ENCODE peak calls at places on chromosome 7, in five cellular contexts. C, I, P, N and U are unnamed samples.

GRCh38 chr7:20193242-20193777 is 23.9 kb downstream of the MACC1 start:
- DNase-seq in P (peak), N (peak), I (no peak), C (no peak), U (no peak)

GRCh38 chr7:29810813-29811482 is 4.6 kb downstream of the WIPF3 start:
- DNase-seq in C (no peak), P (no peak), I (no peak), N (no peak), U (no peak)

GRCh38 chr7:111113263-111114017 is 22.5 kb downstream of the LRRN3 start:
- DNase-seq in N (peak), C (no peak), P (peak), I (peak), U (no peak)

GRCh38 chr7:142833174-142834027 is 21.5 kb upstream of the EPHB6 start:
- DNase-seq in I (no peak), P (peak), C (no peak), N (no peak), U (no peak)

GRCh38 chr7:5702876-5703571 is 78.4 kb downstream of the RNF216 start:
- DNase-seq in I (peak), N (no peak), P (no peak), C (no peak), U (no peak)

GRCh38 chr7:44145969-44146897 is 5.1 kb upstream of the MYL7 start:
- DNase-seq in P (peak), N (peak), C (peak), I (no peak), U (peak)

GRCh38 chr7:138713191-138713590 is 12.0 kb upstream of the SVOPL start:
- DNase-seq in P (peak), N (no peak), I (no peak), C (no peak), U (no peak)

GRCh38 chr7:134448359-134449229 is 10.3 kb downstream of the AKR1B1 start:
- DNase-seq in I (peak), C (no peak), P (no peak), N (peak), U (no peak)

GRCh38 chr7:76244781-76245391 is 43.2 kb downstream of the SRRM3 start:
- DNase-seq in I (no peak), P (no peak), N (no peak), C (no peak), U (no peak)

GRCh38 chr7:33578166-33578565 is 327.2 kb upstream of the BMPER start:
- DNase-seq in P (no peak), N (no peak), I (no peak), C (no peak), U (no peak)

GRCh38 chr7:93178213-93178612 is 30.0 kb upstream of the SAMD9L start:
- DNase-seq in C (no peak), P (no peak), I (no peak), N (peak), U (no peak)

GRCh38 chr7:142440219-142441073 is 182.6 kb upstream of the PRSS58 start:
- DNase-seq in P (no peak), N (peak), C (no peak), I (peak), U (no peak)

GRCh38 chr7:141660259-141660658 is 41.7 kb downstream of the DENND11 start:
- DNase-seq in I (no peak), P (no peak), N (no peak), C (no peak), U (no peak)

GRCh38 chr7:12403287-12404181 is at the start of gene VWDE:
- DNase-seq in N (peak), C (peak), P (peak), I (no peak), U (peak)

GRCh38 chr7:116809636-116810266 is 52.6 kb upstream of the CAPZA2 start:
- DNase-seq in N (peak), I (peak), P (peak), C (no peak), U (no peak)

GRCh38 chr7:111953611-111954010 is 252.6 kb downstream of the DOCK4 start:
- DNase-seq in C (no peak), N (peak), I (peak), P (peak), U (no peak)

GRCh38 chr7:23969443-23969842 is 259.4 kb downstream of the STK31 start:
- DNase-seq in N (no peak), P (no peak), C (no peak), I (no peak), U (no peak)

GRCh38 chr7:42611529-42611928 is 300.3 kb downstream of the C7orf25 start:
- DNase-seq in P (no peak), C (no peak), N (no peak), I (no peak), U (no peak)

GRCh38 chr7:91233201-91233600 is 31.0 kb upstream of the FZD1 start:
- DNase-seq in P (no peak), N (no peak), C (no peak), I (no peak), U (no peak)

GRCh38 chr7:49718755-49719154 is 54.7 kb upstream of the VWC2 start:
- DNase-seq in N (no peak), C (no peak), I (no peak), P (no peak), U (no peak)

GRCh38 chr7:44107116-44107960 is 3.2 kb downstream of the AEBP1 start:
- DNase-seq in C (no peak), N (no peak), I (no peak), P (no peak), U (no peak)

GRCh38 chr7:5779108-5779507 is 2.4 kb downstream of the RNF216 start:
- DNase-seq in I (no peak), C (no peak), P (no peak), N (no peak), U (no peak)

GRCh38 chr7:44530990-44531389 is 10.1 kb downstream of the NPC1L1 start:
- DNase-seq in C (no peak), P (no peak), I (no peak), N (no peak), U (no peak)

GRCh38 chr7:149544028-149544427 is 46.4 kb upstream of the ZNF746 start:
- DNase-seq in C (no peak), I (no peak), P (no peak), N (no peak), U (no peak)

GRCh38 chr7:87220734-87221215 is 1.2 kb upstream of the TMEM243 start:
- DNase-seq in I (peak), P (peak), N (peak), C (no peak), U (no peak)

GRCh38 chr7:69654381-69654780 is 56.1 kb downstream of the AUTS2 start:
- DNase-seq in C (no peak), I (no peak), N (peak), P (no peak), U (no peak)

GRCh38 chr7:112022128-112022527 is 184.1 kb downstream of the DOCK4 start:
- DNase-seq in N (no peak), I (no peak), C (no peak), P (no peak), U (no peak)

GRCh38 chr7:112160130-112160770 is 45.9 kb downstream of the DOCK4 start:
- DNase-seq in C (no peak), N (peak), P (no peak), I (no peak), U (no peak)

GRCh38 chr7:44216019-44216418 is 15.2 kb downstream of the YKT6 start:
- DNase-seq in N (no peak), I (no peak), C (no peak), P (no peak), U (no peak)

GRCh38 chr7:75537731-75538130 is 45.6 kb downstream of the SPDYE5 start:
- DNase-seq in I (no peak), P (no peak), N (no peak), C (no peak), U (no peak)

GRCh38 chr7:158439035-158439434 is 148.6 kb downstream of the PTPRN2 start:
- DNase-seq in N (no peak), P (no peak), C (no peak), I (no peak), U (no peak)

GRCh38 chr7:158443688-158444483 is 143.7 kb downstream of the PTPRN2 start:
- DNase-seq in C (no peak), N (no peak), I (no peak), P (no peak), U (no peak)

GRCh38 chr7:158443014-158443687 is 144.5 kb downstream of the PTPRN2 start:
- DNase-seq in N (no peak), C (no peak), I (no peak), P (no peak), U (no peak)

GRCh38 chr7:158444501-158445420 is 142.9 kb downstream of the PTPRN2 start:
- DNase-seq in N (no peak), P (no peak), C (no peak), I (no peak), U (no peak)

DNA sequence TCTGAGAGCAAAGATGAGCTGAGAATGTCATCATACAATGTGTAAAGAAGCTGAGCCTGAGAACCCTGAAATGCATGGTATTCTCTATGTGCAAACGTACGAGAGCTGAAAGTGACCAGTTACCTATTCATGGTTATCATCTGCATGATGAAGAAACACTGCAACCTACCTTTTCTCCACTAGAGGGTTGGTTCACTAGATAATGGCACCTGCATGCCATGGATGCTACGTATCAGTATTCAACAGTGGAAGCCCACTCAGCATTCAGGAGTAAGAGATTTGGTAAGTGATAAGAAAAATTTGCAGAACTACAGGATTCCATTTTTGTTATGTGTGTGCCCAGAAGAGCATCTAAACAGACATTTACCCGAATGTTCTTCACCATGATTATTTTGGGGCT is 145.4 kb downstream of the PTPRN2 start:
- DNase-seq in C (no peak), I (no peak), N (no peak), P (no peak), U (no peak)
- TF ChIP-seq CTCF in C (peak), I (peak), N (peak), P (no peak), U (peak)

GRCh38 chr7:95840953-95841950 is 68.9 kb downstream of the DYNC1I1 start:
- DNase-seq in I (no peak), C (no peak), N (no peak), P (peak), U (no peak)
- TF ChIP-seq CTCF in I (peak), C (peak), N (peak), P (peak), U (peak)

DNA sequence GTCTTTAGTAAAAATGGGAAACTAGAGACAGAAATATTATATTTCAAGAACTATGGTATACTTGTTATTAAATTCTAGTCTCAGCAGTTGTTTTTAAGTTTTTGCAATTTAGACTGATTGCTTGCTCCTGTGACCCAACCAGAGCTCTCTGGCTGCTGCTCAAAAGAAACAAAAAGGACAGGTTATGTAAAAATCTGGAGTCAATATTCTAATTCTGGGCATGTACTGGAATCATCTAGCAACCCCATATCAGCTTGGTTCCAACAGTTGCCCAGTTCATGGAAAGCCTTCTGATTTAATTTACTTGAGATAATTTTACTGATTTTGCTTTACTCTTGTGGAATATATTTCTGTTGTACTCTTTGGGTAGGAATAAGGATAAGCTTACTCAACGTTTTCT is 10.3 kb downstream of the KCP start:
- DNase-seq in P (no peak), I (no peak), C (no peak), N (no peak), U (no peak)
- TF ChIP-seq CTCF in P (no peak), I (no peak), C (no peak), N (no peak), U (no peak)

GRCh38 chr7:52107355-52107754 is 790.7 kb upstream of the COBL start:
- DNase-seq in N (no peak), C (no peak), I (no peak), P (no peak), U (no peak)
- TF ChIP-seq CTCF in N (no peak), C (no peak), I (no peak), P (no peak), U (no peak)

GRCh38 chr7:423312-424260 is 96.1 kb downstream of the PDGFA start:
- DNase-seq in P (no peak), I (no peak), N (no peak), C (no peak), U (no peak)
- TF ChIP-seq CTCF in P (no peak), I (no peak), N (no peak), C (no peak), U (no peak)

DNA sequence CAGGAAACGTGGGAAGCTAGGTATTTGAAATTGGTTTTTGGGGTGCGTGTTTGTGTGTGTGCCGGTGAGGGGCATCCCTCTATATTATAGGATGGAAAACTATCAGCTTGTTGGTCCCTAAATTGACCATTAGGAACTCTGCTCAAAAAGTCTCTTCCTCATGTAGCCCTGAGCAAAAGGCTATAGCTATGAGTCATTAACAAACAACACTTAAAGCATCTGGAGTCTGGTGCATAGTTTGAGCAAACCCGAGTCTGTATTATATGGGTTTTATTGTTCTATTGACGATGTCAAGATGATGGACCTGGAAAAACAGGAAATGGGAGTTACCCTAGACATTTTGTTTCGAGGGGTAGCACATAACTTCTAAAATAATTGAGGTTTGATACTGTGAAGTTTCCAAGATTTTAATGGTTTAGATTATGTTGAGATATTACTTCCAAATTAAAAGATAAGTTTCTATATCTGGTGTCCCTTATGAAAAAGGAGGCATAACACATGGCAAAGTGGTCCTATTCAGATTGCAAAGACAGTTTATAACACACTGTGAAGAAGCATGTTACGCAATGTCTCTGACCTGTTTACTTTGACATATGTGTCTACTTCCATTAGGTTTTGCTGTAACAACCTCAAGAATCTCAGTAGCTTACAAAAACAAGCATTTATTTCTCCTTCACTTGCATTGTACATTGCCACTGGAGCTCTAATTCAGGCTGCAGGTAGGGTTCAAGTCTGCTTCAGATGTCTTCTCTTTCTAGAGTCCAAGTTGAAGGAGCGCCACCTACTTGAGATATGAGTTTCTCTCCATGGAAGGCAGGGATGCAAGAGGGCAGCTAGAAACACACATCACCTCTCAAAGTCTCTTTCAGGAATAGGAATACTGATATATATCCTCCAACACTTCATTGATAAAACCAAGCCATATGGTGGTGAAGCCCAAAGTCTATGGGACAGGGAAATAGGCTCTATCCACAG is 357.7 kb downstream of the PHF14 start:
- DNase-seq in P (no peak), C (no peak), I (no peak), N (no peak), U (no peak)
- TF ChIP-seq CTCF in P (no peak), C (no peak), I (no peak), N (no peak), U (no peak)

GRCh38 chr7:104341545-104341944 is 13.1 kb downstream of the LHFPL3 start:
- DNase-seq in N (no peak), I (no peak), P (peak), C (no peak), U (peak)
- TF ChIP-seq CTCF in N (no peak), I (no peak), P (peak), C (peak), U (no peak)